ENCODE peak calls at places on chromosomes 2 and 18, in four cellular contexts. S, V, T and E are unnamed samples. For H3K36me3, the result is how much of the 10 kb centered on the place peaks cover.

GRCh38 chr18:54942144-54942543 is 17.1 kb downstream of the CCDC68 start:
- DNase-seq in T (no peak), S (no peak), V (no peak), E (no peak)

GRCh38 chr2:162478721-162479129 is 134.8 kb downstream of the GCA start:
- DNase-seq in V (no peak), S (no peak), T (no peak), E (no peak)

GRCh38 chr2:133734699-133735098 is 166.4 kb upstream of the NCKAP5 start:
- DNase-seq in S (no peak), T (no peak), V (no peak), E (no peak)

GRCh38 chr2:109148991-109149645 is 20.1 kb downstream of the SH3RF3 start:
- DNase-seq in V (no peak), S (no peak), T (no peak), E (no peak)

GRCh38 chr18:10838594-10838993 is 310.8 kb downstream of the PIEZO2 start:
- DNase-seq in S (peak), V (no peak), T (no peak), E (no peak)

GRCh38 chr18:76771132-76771824 is 51.1 kb upstream of the ZNF236 start:
- DNase-seq in V (no peak), T (no peak), S (no peak), E (no peak)

GRCh38 chr2:45024600-45025291 is 15.5 kb upstream of the SIX2 start:
- DNase-seq in S (peak), T (no peak), V (no peak), E (no peak)

GRCh38 chr18:55328301-55328700 is 259.7 kb downstream of the TCF4 start:
- DNase-seq in T (no peak), S (peak), V (no peak), E (no peak)

GRCh38 chr2:128445533-128445900 is 126.8 kb upstream of the HS6ST1 start:
- DNase-seq in S (no peak), T (peak), V (no peak), E (no peak)

GRCh38 chr2:28447943-28448737 is 47.7 kb upstream of the PLB1 start:
- DNase-seq in T (no peak), S (peak), V (no peak), E (no peak)

GRCh38 chr2:168858146-168858545 is 32.1 kb downstream of the SPC25 start:
- DNase-seq in S (peak), V (no peak), T (no peak), E (no peak)

GRCh38 chr2:127768775-127769479 is 42.0 kb downstream of the WDR33 start:
- DNase-seq in T (no peak), V (no peak), S (peak), E (no peak)

GRCh38 chr18:36441872-36442271 is 144.4 kb downstream of the FHOD3 start:
- DNase-seq in V (no peak), S (peak), T (no peak), E (no peak)

GRCh38 chr2:13334545-13334944 is 617.8 kb downstream of the TRIB2 start:
- DNase-seq in S (no peak), T (no peak), V (no peak), E (no peak)

GRCh38 chr2:120660771-120661459 is 74.8 kb upstream of the GLI2 start:
- DNase-seq in T (no peak), S (no peak), V (no peak), E (no peak)

GRCh38 chr2:9423100-9423921 is at the start of the genes CPSF3 and ITGB1BP1:
- DNase-seq in S (peak), V (peak), T (peak), E (peak)

DNA sequence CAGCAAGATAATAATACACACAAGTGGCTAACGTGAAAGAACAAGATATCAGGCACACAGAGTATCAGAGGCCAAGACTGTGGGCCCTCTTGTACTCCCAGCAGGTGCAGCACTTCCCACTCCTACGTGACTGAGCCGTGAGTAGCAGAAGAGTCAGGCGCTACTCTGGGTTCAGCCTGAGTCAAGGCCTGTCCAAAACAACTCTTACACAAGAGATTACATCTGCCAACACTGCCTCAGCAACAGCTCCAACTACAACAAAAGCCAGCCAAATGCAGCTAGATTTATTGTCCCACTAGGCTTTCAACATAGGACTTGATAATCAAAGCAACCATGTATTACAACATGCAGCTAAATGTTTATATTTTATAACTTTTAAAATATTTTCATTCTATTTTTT is 56.2 kb downstream of the ITSN2 start:
- DNase-seq in T (peak), V (peak), S (peak), E (peak)
- H3K36me3 ChIP-seq in T (half or more), V (under half), S (under half), E (under half)

GRCh38 chr2:67930156-67930555 is 132.6 kb downstream of the C1D start:
- DNase-seq in V (no peak), T (no peak), S (no peak), E (no peak)
- H3K4me3 ChIP-seq in V (no peak), T (no peak), S (no peak), E (no peak)

GRCh38 chr2:850429-850828 is 100.2 kb upstream of the SNTG2 start:
- DNase-seq in S (no peak), V (no peak), T (no peak), E (no peak)

GRCh38 chr2:852168-852567 is 98.5 kb upstream of the SNTG2 start:
- DNase-seq in V (no peak), S (no peak), T (no peak), E (no peak)

GRCh38 chr2:851680-852079 is 99.0 kb upstream of the SNTG2 start:
- DNase-seq in T (no peak), V (no peak), S (no peak), E (no peak)

GRCh38 chr2:853203-853870 is 97.3 kb upstream of the SNTG2 start:
- DNase-seq in T (no peak), V (no peak), S (no peak), E (no peak)

DNA sequence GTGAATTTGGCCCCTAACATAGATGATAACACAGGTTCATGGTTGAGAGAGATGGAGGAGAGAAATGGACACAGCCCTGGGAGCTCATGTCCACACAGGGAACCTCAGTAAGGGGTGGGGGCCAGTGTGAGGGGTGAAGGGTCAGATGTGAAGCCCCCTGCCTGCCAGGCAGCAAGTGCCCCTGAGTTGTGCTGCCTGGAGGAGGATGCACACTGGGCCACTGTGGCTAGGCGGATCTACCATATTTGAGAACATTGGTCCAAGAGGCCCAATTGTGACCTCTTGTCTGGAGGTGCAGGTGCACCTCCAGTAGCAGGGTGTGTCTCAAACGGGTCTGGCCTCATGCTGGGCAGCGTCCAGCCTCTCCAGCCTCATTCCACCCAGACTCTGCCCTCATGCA is 99.6 kb upstream of the SNTG2 start:
- DNase-seq in V (no peak), T (no peak), S (no peak), E (no peak)
- TF ChIP-seq POLR2A in V (no peak), T (no peak), S (no peak), E (no peak)

DNA sequence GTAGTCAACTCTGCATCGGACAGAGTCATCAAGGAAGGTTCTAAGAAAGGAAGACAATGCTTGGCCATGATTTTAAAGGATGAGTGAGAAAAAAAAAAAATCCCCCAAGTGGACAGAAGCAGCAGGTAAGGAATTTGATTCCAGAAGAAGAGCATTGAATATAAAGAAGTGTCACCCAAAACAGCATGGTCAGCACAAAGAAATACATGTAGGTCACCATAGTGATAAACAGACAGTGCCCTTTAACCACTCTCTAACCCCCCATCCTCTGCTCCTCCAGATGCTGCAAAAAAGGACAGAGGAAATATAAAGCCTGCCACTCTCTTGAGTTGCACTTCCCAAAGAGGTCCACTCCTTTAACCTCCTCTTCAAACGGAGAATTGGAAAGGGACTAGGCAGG is 23.4 kb downstream of the FEZ2 start:
- DNase-seq in T (no peak), V (no peak), S (no peak), E (no peak)
- H3K36me3 ChIP-seq in T (under half), V (under half), S (under half), E (under half)

GRCh38 chr18:62509779-62510178 is 13.0 kb upstream of the ZCCHC2 start:
- DNase-seq in V (no peak), T (no peak), S (no peak), E (no peak)

GRCh38 chr18:62510744-62511143 is 12.1 kb upstream of the ZCCHC2 start:
- DNase-seq in S (no peak), T (no peak), V (no peak), E (no peak)

GRCh38 chr18:62500966-62501591 is 21.7 kb upstream of the ZCCHC2 start:
- DNase-seq in S (no peak), V (no peak), T (no peak), E (no peak)

GRCh38 chr18:62506495-62507143 is 16.2 kb upstream of the ZCCHC2 start:
- DNase-seq in T (no peak), V (no peak), S (no peak), E (no peak)

GRCh38 chr18:62505669-62506494 is 16.9 kb upstream of the ZCCHC2 start:
- DNase-seq in V (no peak), S (no peak), T (no peak), E (no peak)
- H3K4me3 ChIP-seq in V (peak), S (no peak), T (peak), E (peak)

DNA sequence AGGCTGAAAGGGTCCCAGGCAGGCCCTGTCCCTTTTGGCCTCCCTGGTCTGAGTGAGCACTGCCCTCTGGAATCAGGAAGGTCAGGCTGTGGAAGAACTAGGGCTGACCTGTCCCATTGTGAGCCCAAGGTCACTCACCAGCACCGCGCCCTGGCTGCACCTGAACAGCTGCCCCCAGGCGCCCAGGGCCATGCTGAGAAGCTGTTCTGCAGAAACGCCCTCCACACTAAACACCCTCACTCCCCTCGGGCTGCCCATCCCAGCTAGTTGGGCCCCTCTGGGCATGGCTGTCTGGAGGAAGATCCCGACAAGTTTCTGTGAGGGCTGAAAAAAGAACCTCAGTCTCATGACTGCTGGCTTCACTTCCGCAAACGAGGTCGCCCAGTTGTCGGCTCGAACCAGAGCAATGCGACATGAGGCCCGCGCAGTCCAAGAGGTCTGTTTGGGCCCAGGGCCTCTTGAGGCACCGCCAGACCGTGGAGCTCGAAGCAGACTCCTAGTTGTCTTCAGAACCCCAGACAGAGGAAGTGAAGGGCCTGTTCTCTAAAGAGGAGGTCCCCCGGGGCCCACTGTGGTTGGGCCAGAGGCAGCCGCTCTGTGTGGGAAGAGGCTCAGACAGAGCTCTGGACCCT is 64.4 kb downstream of the INPP5D start:
- DNase-seq in V (no peak), T (peak), S (no peak), E (no peak)
- TF ChIP-seq POLR2A in V (no peak), T (no peak), S (no peak), E (no peak)

GRCh38 chr2:135663148-135663700 is 78.4 kb upstream of the UBXN4 start:
- DNase-seq in V (no peak), S (peak), T (no peak), E (no peak)

GRCh38 chr2:135662088-135662487 is 79.6 kb upstream of the UBXN4 start:
- DNase-seq in V (no peak), T (no peak), S (peak), E (no peak)

DNA sequence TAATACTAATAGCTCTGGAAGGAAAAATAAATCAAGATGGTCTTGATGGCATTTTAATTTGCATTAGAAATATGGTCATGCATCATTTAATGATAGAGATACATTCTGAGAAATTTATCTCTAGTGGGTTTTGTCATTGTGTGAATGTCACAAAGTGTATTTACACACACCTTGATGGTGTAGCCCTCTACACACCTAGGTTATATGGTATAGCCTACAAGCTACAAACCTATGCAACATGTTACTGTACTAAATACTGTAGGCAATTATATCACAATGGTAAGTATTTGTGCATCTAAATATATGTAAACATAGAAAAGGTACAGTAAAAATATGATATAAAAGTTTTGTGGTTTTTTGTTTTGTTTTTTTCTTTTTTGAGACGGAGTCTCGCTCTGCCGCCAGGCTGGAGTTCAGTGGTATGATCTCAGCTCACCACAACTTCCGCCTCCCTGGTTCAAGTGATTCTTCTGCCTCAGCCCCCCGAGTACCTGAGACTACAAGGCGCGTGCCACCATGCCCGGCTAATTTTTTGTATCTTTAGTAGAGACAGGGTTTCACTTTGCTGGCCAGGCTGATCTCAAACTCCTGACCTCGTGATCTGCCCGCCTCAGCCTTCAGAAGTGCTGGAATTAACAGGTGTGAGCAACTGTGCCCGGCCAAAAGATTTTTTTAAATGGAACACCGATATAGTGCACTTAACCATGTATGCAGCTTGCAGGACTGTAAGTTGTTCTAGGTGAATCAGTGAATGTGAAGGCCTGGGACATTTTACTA is 83.7 kb upstream of the UBXN4 start:
- DNase-seq in V (no peak), T (no peak), S (no peak), E (no peak)
- H3K36me3 ChIP-seq in V (under half), T (under half), S (under half), E (under half)